ENCODE peak calls at places on chromosomes 11 and 22, in seven cellular contexts. One of them, this sample, is unnamed.

GRCh38 chr22:43901976-43902643 is 10.3 kb upstream of the PNPLA5 start:
- DNase-seq in right atrium auricular region: no peak
- DNase-seq in AG04450: peak; percentile 67
- DNase-seq in tibial nerve: no peak
- DNase-seq in A549: peak; percentile 56
- DNase-seq in GM06990: no peak
- DNase-seq in suprapubic skin: no peak
- DNase-seq in this sample: no peak

GRCh38 chr11:70846781-70847400 is 405.5 kb downstream of the SHANK2 start:
- DNase-seq in right atrium auricular region: no peak
- DNase-seq in AG04450: no peak
- DNase-seq in tibial nerve: no peak
- DNase-seq in A549: no peak
- DNase-seq in GM06990: no peak
- DNase-seq in suprapubic skin: no peak
- DNase-seq in this sample: no peak

GRCh38 chr22:23072911-23073491 is 2.7 kb downstream of the GNAZ start:
- DNase-seq in right atrium auricular region: no peak
- DNase-seq in AG04450: no peak
- DNase-seq in tibial nerve: no peak
- DNase-seq in A549: no peak
- DNase-seq in GM06990: no peak
- DNase-seq in suprapubic skin: peak; percentile 46
- DNase-seq in this sample: peak; percentile 47

GRCh38 chr11:83921447-83922192 is 635.5 kb upstream of the CCDC90B start:
- DNase-seq in right atrium auricular region: no peak
- DNase-seq in AG04450: no peak
- DNase-seq in tibial nerve: no peak
- DNase-seq in A549: no peak
- DNase-seq in GM06990: no peak
- DNase-seq in suprapubic skin: no peak
- DNase-seq in this sample: no peak

GRCh38 chr22:26322179-26322905 is 106.7 kb upstream of the ASPHD2 start:
- DNase-seq in right atrium auricular region: no peak
- DNase-seq in AG04450: peak; percentile 18
- DNase-seq in tibial nerve: no peak
- DNase-seq in A549: no peak
- DNase-seq in GM06990: no peak
- DNase-seq in suprapubic skin: no peak
- DNase-seq in this sample: no peak

GRCh38 chr11:65870307-65870658 is 2.3 kb downstream of the EFEMP2 start:
- DNase-seq in right atrium auricular region: no peak
- DNase-seq in AG04450: no peak
- DNase-seq in tibial nerve: no peak
- DNase-seq in A549: no peak
- DNase-seq in GM06990: no peak
- DNase-seq in suprapubic skin: no peak
- DNase-seq in this sample: peak; percentile 80

GRCh38 chr11:88307749-88308425 is 29.6 kb downstream of the CTSC start:
- DNase-seq in right atrium auricular region: no peak
- DNase-seq in AG04450: no peak
- DNase-seq in tibial nerve: no peak
- DNase-seq in A549: no peak
- DNase-seq in GM06990: peak; percentile 60
- DNase-seq in suprapubic skin: no peak
- DNase-seq in this sample: no peak

GRCh38 chr11:4607782-4608666 is at the start of gene TRIM68:
- DNase-seq in right atrium auricular region: peak; percentile 98
- DNase-seq in AG04450: peak; percentile 89
- DNase-seq in tibial nerve: peak; percentile 92
- DNase-seq in A549: peak; percentile 96
- DNase-seq in GM06990: peak; percentile 94
- DNase-seq in suprapubic skin: peak; percentile 96
- DNase-seq in this sample: peak; percentile 98

GRCh38 chr11:44268073-44268806 is 41.7 kb downstream of the ALX4 start:
- DNase-seq in right atrium auricular region: no peak
- DNase-seq in AG04450: no peak
- DNase-seq in tibial nerve: no peak
- DNase-seq in A549: no peak
- DNase-seq in GM06990: no peak
- DNase-seq in suprapubic skin: no peak
- DNase-seq in this sample: peak; percentile 28

GRCh38 chr22:28128827-28129226 is 209.8 kb upstream of the PITPNB start:
- DNase-seq in right atrium auricular region: no peak
- DNase-seq in AG04450: no peak
- DNase-seq in tibial nerve: no peak
- DNase-seq in A549: no peak
- DNase-seq in GM06990: no peak
- DNase-seq in suprapubic skin: no peak
- DNase-seq in this sample: no peak
- H3K4me3 ChIP-seq in right atrium auricular region: no peak overlapping the region
- H3K4me3 ChIP-seq in AG04450: no peak overlapping the region
- H3K4me3 ChIP-seq in tibial nerve: no peak overlapping the region
- H3K4me3 ChIP-seq in A549: no peak overlapping the region
- H3K4me3 ChIP-seq in GM06990: no peak overlapping the region
- H3K4me3 ChIP-seq in suprapubic skin: no peak overlapping the region
- H3K4me3 ChIP-seq in this sample: no peak overlapping the region

GRCh38 chr11:76668362-76669155 is 2.0 kb downstream of the LRRC32 start:
- DNase-seq in right atrium auricular region: no peak
- DNase-seq in AG04450: no peak
- DNase-seq in tibial nerve: peak; percentile 6
- DNase-seq in A549: no peak
- DNase-seq in GM06990: no peak
- DNase-seq in suprapubic skin: peak; percentile 32
- DNase-seq in this sample: peak; percentile 68
- H3K4me3 ChIP-seq in right atrium auricular region: peak overlapping the region; percentile 73
- H3K4me3 ChIP-seq in AG04450: no peak overlapping the region
- H3K4me3 ChIP-seq in tibial nerve: peak overlapping the region; percentile 51
- H3K4me3 ChIP-seq in A549: no peak overlapping the region
- H3K4me3 ChIP-seq in GM06990: no peak overlapping the region
- H3K4me3 ChIP-seq in suprapubic skin: peak overlapping the region; percentile 63
- H3K4me3 ChIP-seq in this sample: peak overlapping the region; percentile 38

DNA sequence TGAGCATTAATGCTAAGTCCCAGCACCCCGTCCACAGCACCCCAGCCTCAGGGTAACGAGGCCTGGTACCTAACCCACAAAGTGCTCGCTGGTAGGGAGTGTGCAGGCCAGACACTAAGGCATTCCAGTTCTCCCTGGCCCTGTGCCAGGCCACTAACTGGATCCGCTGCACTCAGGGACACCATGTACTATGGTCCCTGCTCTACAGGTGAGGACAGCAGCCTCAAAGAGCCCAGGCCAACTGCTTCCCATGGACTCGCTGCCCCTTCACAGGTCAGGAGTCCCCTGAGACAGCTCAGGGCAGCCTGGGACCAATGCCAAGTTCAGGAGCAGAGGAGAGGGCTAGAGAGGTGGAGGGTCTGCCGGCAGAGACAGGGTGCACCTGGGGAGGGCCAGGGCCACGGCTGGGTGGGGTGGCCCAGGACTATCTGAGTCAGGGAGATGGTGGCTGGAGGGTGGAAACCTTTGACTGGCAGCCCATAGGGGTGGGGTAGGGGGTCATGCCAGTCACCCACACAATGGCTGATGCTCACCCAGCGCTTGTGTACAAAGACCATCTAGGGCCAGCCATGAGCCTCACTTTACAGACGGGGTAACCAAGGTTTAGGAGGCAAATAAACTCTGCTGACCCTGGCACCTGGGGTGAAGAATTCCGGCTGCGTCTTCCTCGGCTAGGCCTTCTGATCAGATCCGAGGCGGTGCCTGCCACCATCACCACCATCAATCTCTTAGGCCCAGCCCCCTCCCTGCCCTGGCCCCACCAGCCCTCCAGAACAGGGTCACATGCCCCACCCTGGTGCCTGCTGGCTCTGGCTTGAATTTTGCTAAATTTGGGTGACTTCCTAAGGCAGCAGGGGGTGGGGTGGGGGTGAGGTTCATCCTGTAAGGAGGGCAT is 5.6 kb downstream of the OSBPL5 start:
- DNase-seq in right atrium auricular region: no peak
- DNase-seq in AG04450: no peak
- DNase-seq in tibial nerve: peak; percentile 69
- DNase-seq in A549: no peak
- DNase-seq in GM06990: no peak
- DNase-seq in suprapubic skin: peak; percentile 71
- DNase-seq in this sample: peak; percentile 69
- H3K4me3 ChIP-seq in right atrium auricular region: peak overlapping the region; percentile 54
- H3K4me3 ChIP-seq in AG04450: peak overlapping the region; percentile 66
- H3K4me3 ChIP-seq in tibial nerve: peak overlapping the region; percentile 63
- H3K4me3 ChIP-seq in A549: no peak overlapping the region
- H3K4me3 ChIP-seq in GM06990: no peak overlapping the region
- H3K4me3 ChIP-seq in suprapubic skin: peak overlapping the region; percentile 53
- H3K4me3 ChIP-seq in this sample: peak overlapping the region; percentile 40

DNA sequence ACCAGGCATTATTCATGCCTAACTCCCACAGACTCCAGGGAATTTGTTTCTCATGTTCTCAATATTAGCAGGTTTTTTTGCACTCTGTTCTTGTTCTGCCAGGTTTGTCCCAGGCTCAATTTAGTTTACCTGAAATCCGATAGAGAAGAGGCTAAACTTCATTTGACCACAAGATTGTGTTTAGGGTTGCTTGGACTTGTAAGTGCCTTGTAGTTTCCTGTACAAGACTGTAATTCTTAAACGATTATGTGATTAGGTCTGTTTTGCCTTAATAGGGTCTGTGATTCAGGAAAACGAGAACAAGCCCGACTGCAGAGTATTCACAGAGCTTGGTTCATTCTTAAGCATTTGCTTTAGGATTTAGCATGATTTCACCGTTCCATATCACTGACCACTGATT is 1.8 kb downstream of the PRSS23 start:
- DNase-seq in right atrium auricular region: no peak
- DNase-seq in AG04450: no peak
- DNase-seq in tibial nerve: no peak
- DNase-seq in A549: no peak
- DNase-seq in GM06990: no peak
- DNase-seq in suprapubic skin: no peak
- DNase-seq in this sample: no peak
- H3K4me3 ChIP-seq in right atrium auricular region: peak overlapping the region; percentile 79
- H3K4me3 ChIP-seq in AG04450: peak overlapping the region; percentile 73
- H3K4me3 ChIP-seq in tibial nerve: peak overlapping the region; percentile 67
- H3K4me3 ChIP-seq in A549: peak overlapping the region; percentile 85
- H3K4me3 ChIP-seq in GM06990: no peak overlapping the region
- H3K4me3 ChIP-seq in suprapubic skin: peak overlapping the region; percentile 66
- H3K4me3 ChIP-seq in this sample: no peak overlapping the region

This sample was measured in spleen.